ENCODE peak calls at places on chromosomes 3 and 15, in six cellular contexts. A is H4; E is CD4-positive, CD25-positive, alpha-beta regulatory T cell; Y is NAMALWA; X is T-helper 1 cell; S is GM18507. I is an unnamed sample.

GRCh38 chr15:67863442-67863987 is 23.7 kb upstream of the RNU6-1 start:
- DNase-seq in A (peak), E (peak), Y (peak), X (peak), S (peak), I (peak)

GRCh38 chr15:68599560-68600071 is 20.8 kb downstream of the CORO2B start:
- DNase-seq in A (peak), E (no peak), Y (no peak), X (no peak), S (no peak), I (no peak)

GRCh38 chr3:46427929-46428833 is 21.1 kb downstream of the CCRL2 start:
- DNase-seq in A (no peak), E (no peak), Y (no peak), X (no peak), S (no peak), I (no peak)

GRCh38 chr15:25905140-25905539 is 42.0 kb upstream of the ATP10A start:
- DNase-seq in A (no peak), E (no peak), Y (no peak), X (no peak), S (no peak), I (no peak)

GRCh38 chr15:100712226-100712625 is 109.8 kb downstream of the ASB7 start:
- DNase-seq in A (no peak), E (no peak), Y (no peak), X (no peak), S (no peak), I (no peak)

GRCh38 chr3:35338186-35338585 is 301.1 kb upstream of the ARPP21 start:
- DNase-seq in A (no peak), E (no peak), Y (no peak), X (no peak), S (no peak), I (no peak)

GRCh38 chr3:43526956-43527355 is 94.9 kb downstream of the ANO10 start:
- DNase-seq in A (no peak), E (no peak), Y (no peak), X (no peak), S (no peak), I (no peak)

GRCh38 chr3:191331443-191331842 is 1.1 kb upstream of the UTS2B start:
- DNase-seq in A (no peak), E (no peak), Y (no peak), X (no peak), S (no peak), I (no peak)

GRCh38 chr15:35061171-35062163 is 23.6 kb downstream of the NANOGP8 start:
- DNase-seq in A (no peak), E (no peak), Y (no peak), X (no peak), S (no peak), I (no peak)

GRCh38 chr3:64209866-64210609 is 15.2 kb downstream of the PRICKLE2 start:
- DNase-seq in A (peak), E (no peak), Y (no peak), X (no peak), S (no peak), I (no peak)

GRCh38 chr3:72163809-72164634 is 379.1 kb upstream of the PROK2 start:
- DNase-seq in A (no peak), E (no peak), Y (peak), X (no peak), S (peak), I (no peak)

GRCh38 chr3:143287403-143287802 is 167.8 kb downstream of the CHST2 start:
- DNase-seq in A (no peak), E (no peak), Y (no peak), X (no peak), S (no peak), I (no peak)

GRCh38 chr15:58053236-58054153 is 12.0 kb downstream of the ALDH1A2 start:
- DNase-seq in A (no peak), E (no peak), Y (no peak), X (no peak), S (no peak), I (no peak)

GRCh38 chr15:51770902-51771301 is 19.5 kb downstream of the TMOD2 start:
- DNase-seq in A (no peak), E (no peak), Y (no peak), X (no peak), S (no peak), I (no peak)

GRCh38 chr15:90435652-90436337 is 47.8 kb downstream of the IQGAP1 start:
- DNase-seq in A (no peak), E (no peak), Y (no peak), X (no peak), S (no peak), I (no peak)

GRCh38 chr3:127678315-127678599 is 5.5 kb downstream of the ABTB1 start:
- DNase-seq in A (no peak), E (no peak), Y (no peak), X (no peak), S (no peak), I (no peak)

GRCh38 chr15:99504823-99505551 is 60.8 kb upstream of the MEF2A start:
- DNase-seq in A (peak), E (no peak), Y (peak), X (no peak), S (no peak), I (no peak)

GRCh38 chr3:183252973-183253363 is at the start of gene B3GNT5:
- DNase-seq in A (no peak), E (no peak), Y (no peak), X (no peak), S (no peak), I (peak)

GRCh38 chr3:135887220-135887619 is 78.3 kb upstream of the PPP2R3A start:
- DNase-seq in A (peak), E (no peak), Y (no peak), X (no peak), S (no peak), I (no peak)

GRCh38 chr3:12588039-12588673 is 31.3 kb downstream of the MKRN2 start:
- DNase-seq in A (no peak), E (no peak), Y (no peak), X (no peak), S (no peak), I (no peak)

GRCh38 chr3:161295325-161295724 is 74.2 kb downstream of the NMD3 start:
- DNase-seq in A (peak), E (no peak), Y (no peak), X (no peak), S (no peak), I (peak)

GRCh38 chr3:58205981-58206380 is 4.8 kb downstream of the DNASE1L3 start:
- DNase-seq in A (no peak), E (no peak), Y (no peak), X (no peak), S (no peak), I (no peak)

GRCh38 chr3:63975705-63976104 is 47.6 kb downstream of the PSMD6 start:
- DNase-seq in A (no peak), E (no peak), Y (no peak), X (no peak), S (no peak), I (no peak)

GRCh38 chr3:128488636-128488994 is 4.4 kb downstream of the GATA2 start:
- DNase-seq in A (no peak), E (no peak), Y (no peak), X (no peak), S (no peak), I (no peak)

GRCh38 chr15:98966036-98966787 is 41.4 kb downstream of the PGPEP1L start:
- DNase-seq in A (no peak), E (no peak), Y (no peak), X (no peak), S (no peak), I (no peak)

GRCh38 chr3:8540456-8540855 is 38.8 kb downstream of the LMCD1 start:
- DNase-seq in A (no peak), E (no peak), Y (no peak), X (no peak), S (no peak), I (no peak)

GRCh38 chr3:50314342-50314741 is 8.2 kb downstream of the HYAL2 start:
- DNase-seq in A (no peak), E (no peak), Y (no peak), X (no peak), S (no peak), I (no peak)

GRCh38 chr15:42338500-42338899 is 20.8 kb upstream of the CAPN3 start:
- DNase-seq in A (no peak), E (no peak), Y (no peak), X (no peak), S (no peak), I (no peak)

GRCh38 chr3:9141903-9142302 is 107.5 kb downstream of the SRGAP3 start:
- DNase-seq in A (no peak), E (no peak), Y (no peak), X (no peak), S (no peak), I (no peak)

GRCh38 chr15:96261575-96262034 is 68.9 kb upstream of the NR2F2 start:
- DNase-seq in A (no peak), E (no peak), Y (no peak), X (no peak), S (no peak), I (no peak)

GRCh38 chr3:174438501-174439156 is 420.5 kb upstream of the NAALADL2 start:
- DNase-seq in A (peak), E (no peak), Y (no peak), X (no peak), S (no peak), I (no peak)

GRCh38 chr3:113223831-113224240 is 12.5 kb downstream of the BOC start:
- DNase-seq in A (no peak), E (no peak), Y (no peak), X (no peak), S (peak), I (no peak)

GRCh38 chr3:90092994-90093393 is 985.6 kb downstream of the EPHA3 start:
- DNase-seq in A (peak), E (no peak), Y (peak), X (no peak), S (no peak), I (peak)

GRCh38 chr3:23923786-23924185 is 6.9 kb downstream of the RPL15 start:
- DNase-seq in A (no peak), E (no peak), Y (no peak), X (no peak), S (no peak), I (no peak)

GRCh38 chr3:12557472-12558105 is 702 bp downstream of the MKRN2 start:
- DNase-seq in A (no peak), E (no peak), Y (no peak), X (no peak), S (no peak), I (peak)